ENCODE peak calls at places on chromosomes 13 and 19, in eight cellular contexts. J, M, D, Y, S, Z, Q and E are unnamed samples.

GRCh38 chr13:56561327-56561726 is 579.4 kb upstream of the PRR20A start:
- DNase-seq in Q (no peak), M (no peak), J (no peak), D (no peak), Z (peak), S (no peak), Y (no peak), E (peak)

GRCh38 chr19:14118165-14119051 is 846 bp upstream of the PRKACA start:
- DNase-seq in S (peak), Q (peak), Y (peak), J (peak), D (no peak), Z (no peak), M (peak), E (no peak)

GRCh38 chr13:40666905-40667621 is 622 bp upstream of the FOXO1 start:
- DNase-seq in Y (no peak), Q (no peak), J (peak), M (peak), D (peak), Z (peak), S (peak), E (peak)

GRCh38 chr13:30809787-30810186 is 74.4 kb downstream of the ALOX5AP start:
- DNase-seq in J (no peak), Q (no peak), M (no peak), Z (no peak), S (no peak), Y (no peak), D (no peak), E (no peak)

GRCh38 chr19:48625891-48626327 is 6.6 kb downstream of the SPHK2 start:
- DNase-seq in Z (no peak), Y (no peak), S (no peak), M (no peak), J (no peak), Q (no peak), D (no peak), E (no peak)

GRCh38 chr13:101416181-101417042 is at the start of gene NALCN:
- DNase-seq in D (peak), Z (peak), Q (peak), Y (no peak), J (no peak), M (no peak), S (peak), E (peak)

GRCh38 chr19:53655042-53655665 is 23.4 kb downstream of the DPRX start:
- DNase-seq in D (no peak), Z (no peak), M (no peak), J (no peak), Q (no peak), S (no peak), Y (no peak), E (no peak)

GRCh38 chr13:35690546-35690945 is 214.1 kb upstream of the MAB21L1 start:
- DNase-seq in S (no peak), D (no peak), Q (peak), M (no peak), Y (no peak), Z (no peak), J (no peak), E (no peak)

GRCh38 chr19:19111967-19112580 is 26.2 kb downstream of the TMEM161A start:
- DNase-seq in S (no peak), Y (no peak), Q (no peak), J (no peak), Z (no peak), D (no peak), M (no peak), E (no peak)

GRCh38 chr19:17775245-17775927 is 19.6 kb upstream of the B3GNT3 start:
- DNase-seq in J (no peak), Z (peak), Y (no peak), M (no peak), Q (peak), S (peak), D (no peak), E (peak)

GRCh38 chr19:45568732-45569131 is 15.9 kb downstream of the OPA3 start:
- DNase-seq in D (peak), Y (no peak), M (no peak), J (peak), Q (peak), S (no peak), Z (no peak), E (peak)

GRCh38 chr19:11987405-11988231 is 22.8 kb downstream of the ZNF763 start:
- DNase-seq in S (peak), M (peak), J (peak), Y (peak), Z (no peak), Q (peak), D (no peak), E (peak)